ENCODE peak calls at places on chromosomes 13 and 19, in four cellular contexts. A is renal cortical epithelial cell, F is H54, X is left cardiac atrium. W is an unnamed sample.

GRCh38 chr13:113192902-113193301 is 15.6 kb downstream of the PCID2 start:
- DNase-seq in X (no peak), F (no peak), A (peak), W (no peak)

GRCh38 chr19:46076031-46076880 is 35.5 kb upstream of the IGFL4 start:
- DNase-seq in X (no peak), F (no peak), A (no peak), W (no peak)

GRCh38 chr13:60397693-60398437 is 845 bp downstream of the TDRD3 start:
- DNase-seq in F (peak), A (peak), X (peak), W (peak)

GRCh38 chr13:42873081-42873480 is 91.7 kb downstream of the FAM216B start:
- DNase-seq in F (no peak), A (no peak), X (no peak), W (no peak)

GRCh38 chr13:27211771-27212364 is 39.5 kb upstream of the RPL21 start:
- DNase-seq in F (no peak), X (no peak), A (peak), W (no peak)

GRCh38 chr13:41905600-41906254 is 55.2 kb downstream of the VWA8 start:
- DNase-seq in A (peak), X (no peak), F (no peak), W (no peak)

GRCh38 chr13:100573121-100573520 is 15.5 kb downstream of the GGACT start:
- DNase-seq in X (peak), A (peak), F (peak), W (peak)

GRCh38 chr19:35704218-35704617 is at the start of gene ZBTB32:
- DNase-seq in F (no peak), X (no peak), A (peak), W (peak)

GRCh38 chr13:41463823-41464602 is 6.7 kb downstream of the RGCC start:
- DNase-seq in A (peak), F (no peak), X (no peak), W (no peak)

GRCh38 chr13:36029171-36029570 is 102.0 kb downstream of the DCLK1 start:
- DNase-seq in A (no peak), F (no peak), X (no peak), W (no peak)

GRCh38 chr19:15125232-15126067 is 18.2 kb downstream of the SYDE1 start:
- DNase-seq in A (peak), F (peak), X (peak), W (peak)

GRCh38 chr13:92727118-92727517 is 499.5 kb upstream of the GPC6 start:
- DNase-seq in F (no peak), A (no peak), X (no peak), W (no peak)

GRCh38 chr13:99972190-99972731 is 694 bp upstream of the ZIC5 start:
- DNase-seq in A (no peak), F (no peak), X (no peak), W (no peak)

GRCh38 chr13:22883961-22884360 is 296.8 kb upstream of the SGCG start:
- DNase-seq in F (no peak), A (peak), X (no peak), W (no peak)

GRCh38 chr13:73765651-73766384 is 368.4 kb downstream of the KLF12 start:
- DNase-seq in X (peak), F (no peak), A (peak), W (peak)

GRCh38 chr19:58020985-58021384 is 12.8 kb upstream of the ZSCAN1 start:
- DNase-seq in A (no peak), X (no peak), F (no peak), W (no peak)

GRCh38 chr13:73465629-73465974 is 406.8 kb downstream of the KLF5 start:
- DNase-seq in X (no peak), A (peak), F (peak), W (no peak)

GRCh38 chr19:55305491-55305890 is 19.6 kb downstream of the TMEM150B start:
- DNase-seq in F (no peak), X (no peak), A (no peak), W (peak)

GRCh38 chr13:105634059-105634458 is 901.4 kb downstream of the EFNB2 start:
- DNase-seq in A (no peak), F (no peak), X (no peak), W (no peak)

GRCh38 chr13:28657784-28658538 is 969 bp upstream of the POMP start:
- DNase-seq in F (no peak), A (no peak), X (no peak), W (no peak)

GRCh38 chr13:80359459-80360297 is 18.8 kb upstream of the SPRY2 start:
- DNase-seq in F (no peak), A (no peak), X (no peak), W (no peak)

GRCh38 chr19:48969276-48970138 is 4.4 kb downstream of the FTL start:
- DNase-seq in A (no peak), X (no peak), F (no peak), W (no peak)

GRCh38 chr19:17220207-17220758 is 5.1 kb downstream of the USE1 start:
- DNase-seq in F (peak), X (peak), A (peak), W (peak)

GRCh38 chr13:98542568-98543379 is 34.1 kb downstream of the STK24 start:
- DNase-seq in A (no peak), X (no peak), F (no peak), W (no peak)

GRCh38 chr13:44930907-44931676 is 58.2 kb downstream of the NUFIP1 start:
- DNase-seq in A (peak), F (no peak), X (no peak), W (no peak)

GRCh38 chr19:11798391-11799296 is at the start of gene ZNF491:
- DNase-seq in X (peak), F (peak), A (peak), W (peak)